ENCODE peak calls at places on chromosomes 5 and 9, in five cellular contexts. One of them, this sample, is unnamed.

GRCh38 chr5:1385395-1386273 is 40.7 kb upstream of the CLPTM1L start:
- DNase-seq in psoas muscle: peak; percentile 84
- DNase-seq in NCI-H1694 treated with DMSO at 0.1 percent for 48 hours: peak; percentile 69
- DNase-seq in hepatic stellate cell: peak; percentile 81
- DNase-seq in B cell: peak; percentile 89
- DNase-seq in this sample: peak; percentile 38

GRCh38 chr5:109852371-109853160 is 162.8 kb downstream of the MAN2A1 start:
- DNase-seq in B cell: no peak
- DNase-seq in hepatic stellate cell: no peak
- DNase-seq in NCI-H1694 treated with DMSO at 0.1 percent for 48 hours: no peak
- DNase-seq in psoas muscle: no peak
- DNase-seq in this sample: peak; percentile 55

GRCh38 chr5:73853091-73853490 is 227.1 kb downstream of the ARHGEF28 start:
- DNase-seq in psoas muscle: no peak
- DNase-seq in B cell: no peak
- DNase-seq in hepatic stellate cell: no peak
- DNase-seq in NCI-H1694 treated with DMSO at 0.1 percent for 48 hours: no peak
- DNase-seq in this sample: peak; percentile 51

GRCh38 chr9:76658510-76659231 is 105.6 kb upstream of the PCA3 start:
- DNase-seq in B cell: no peak
- DNase-seq in hepatic stellate cell: peak; percentile 60
- DNase-seq in psoas muscle: no peak
- DNase-seq in NCI-H1694 treated with DMSO at 0.1 percent for 48 hours: no peak
- DNase-seq in this sample: no peak

GRCh38 chr5:131571669-131572168 is 63.3 kb downstream of the RAPGEF6 start:
- DNase-seq in NCI-H1694 treated with DMSO at 0.1 percent for 48 hours: no peak
- DNase-seq in psoas muscle: no peak
- DNase-seq in hepatic stellate cell: no peak
- DNase-seq in B cell: no peak
- DNase-seq in this sample: no peak

GRCh38 chr9:132547052-132547431 is 35.4 kb upstream of the BARHL1 start:
- DNase-seq in B cell: no peak
- DNase-seq in NCI-H1694 treated with DMSO at 0.1 percent for 48 hours: no peak
- DNase-seq in psoas muscle: no peak
- DNase-seq in hepatic stellate cell: no peak
- DNase-seq in this sample: no peak

GRCh38 chr9:83062011-83062652 is 810 bp downstream of the RASEF start:
- DNase-seq in NCI-H1694 treated with DMSO at 0.1 percent for 48 hours: peak; percentile 29
- DNase-seq in B cell: no peak
- DNase-seq in hepatic stellate cell: no peak
- DNase-seq in psoas muscle: no peak
- DNase-seq in this sample: peak; percentile 22

GRCh38 chr9:97475079-97475478 is 26.4 kb upstream of the TMOD1 start:
- DNase-seq in NCI-H1694 treated with DMSO at 0.1 percent for 48 hours: no peak
- DNase-seq in B cell: no peak
- DNase-seq in hepatic stellate cell: no peak
- DNase-seq in psoas muscle: no peak
- DNase-seq in this sample: no peak

GRCh38 chr9:706073-706472 is 135.4 kb upstream of the DMRT1 start:
- DNase-seq in NCI-H1694 treated with DMSO at 0.1 percent for 48 hours: no peak
- DNase-seq in B cell: no peak
- DNase-seq in hepatic stellate cell: no peak
- DNase-seq in psoas muscle: no peak
- DNase-seq in this sample: no peak

GRCh38 chr5:72608297-72608696 is 101.1 kb upstream of the ZNF366 start:
- DNase-seq in psoas muscle: no peak
- DNase-seq in B cell: no peak
- DNase-seq in NCI-H1694 treated with DMSO at 0.1 percent for 48 hours: peak; percentile 66
- DNase-seq in hepatic stellate cell: no peak
- DNase-seq in this sample: no peak

GRCh38 chr9:677461-678097 is 163.9 kb upstream of the DMRT1 start:
- DNase-seq in psoas muscle: no peak
- DNase-seq in hepatic stellate cell: no peak
- DNase-seq in NCI-H1694 treated with DMSO at 0.1 percent for 48 hours: no peak
- DNase-seq in B cell: no peak
- DNase-seq in this sample: no peak

GRCh38 chr5:125700380-125700856 is 722.8 kb upstream of the GRAMD2B start:
- DNase-seq in B cell: no peak
- DNase-seq in NCI-H1694 treated with DMSO at 0.1 percent for 48 hours: no peak
- DNase-seq in hepatic stellate cell: no peak
- DNase-seq in psoas muscle: no peak
- DNase-seq in this sample: no peak

GRCh38 chr5:62316110-62316509 is 10.1 kb downstream of the KIF2A start:
- DNase-seq in hepatic stellate cell: no peak
- DNase-seq in NCI-H1694 treated with DMSO at 0.1 percent for 48 hours: no peak
- DNase-seq in psoas muscle: no peak
- DNase-seq in B cell: no peak
- DNase-seq in this sample: no peak

GRCh38 chr9:130002320-130002719 is 40.7 kb downstream of the FNBP1 start:
- DNase-seq in B cell: no peak
- DNase-seq in psoas muscle: no peak
- DNase-seq in NCI-H1694 treated with DMSO at 0.1 percent for 48 hours: no peak
- DNase-seq in hepatic stellate cell: no peak
- DNase-seq in this sample: no peak

GRCh38 chr5:72818866-72819534 is 2.5 kb downstream of the TNPO1 start:
- DNase-seq in NCI-H1694 treated with DMSO at 0.1 percent for 48 hours: peak; percentile 67
- DNase-seq in B cell: peak; percentile 72
- DNase-seq in psoas muscle: peak; percentile 60
- DNase-seq in hepatic stellate cell: no peak
- DNase-seq in this sample: peak; percentile 53

GRCh38 chr5:74641778-74642542 is 1.4 kb upstream of the ENC1 start:
- DNase-seq in hepatic stellate cell: no peak
- DNase-seq in NCI-H1694 treated with DMSO at 0.1 percent for 48 hours: peak; percentile 57
- DNase-seq in B cell: no peak
- DNase-seq in psoas muscle: no peak
- DNase-seq in this sample: peak; percentile 76

GRCh38 chr5:126129431-126129830 is 293.8 kb upstream of the GRAMD2B start:
- DNase-seq in psoas muscle: no peak
- DNase-seq in NCI-H1694 treated with DMSO at 0.1 percent for 48 hours: no peak
- DNase-seq in hepatic stellate cell: no peak
- DNase-seq in B cell: no peak
- DNase-seq in this sample: no peak

GRCh38 chr5:10736354-10736753 is 24.7 kb downstream of the DAP start:
- DNase-seq in B cell: no peak
- DNase-seq in hepatic stellate cell: no peak
- DNase-seq in NCI-H1694 treated with DMSO at 0.1 percent for 48 hours: peak; percentile 88
- DNase-seq in psoas muscle: no peak
- DNase-seq in this sample: no peak

GRCh38 chr5:112419596-112420110 is 576 bp upstream of the EPB41L4A start:
- DNase-seq in B cell: no peak
- DNase-seq in psoas muscle: no peak
- DNase-seq in hepatic stellate cell: no peak
- DNase-seq in NCI-H1694 treated with DMSO at 0.1 percent for 48 hours: no peak
- DNase-seq in this sample: peak; percentile 53

GRCh38 chr5:177469750-177470525 is 3.5 kb downstream of the DBN1 start:
- DNase-seq in psoas muscle: no peak
- DNase-seq in hepatic stellate cell: no peak
- DNase-seq in NCI-H1694 treated with DMSO at 0.1 percent for 48 hours: no peak
- DNase-seq in B cell: no peak
- DNase-seq in this sample: no peak

GRCh38 chr5:83313431-83313830 is 158.1 kb upstream of the VCAN start:
- DNase-seq in psoas muscle: no peak
- DNase-seq in hepatic stellate cell: peak; percentile 6
- DNase-seq in B cell: no peak
- DNase-seq in NCI-H1694 treated with DMSO at 0.1 percent for 48 hours: no peak
- DNase-seq in this sample: no peak

GRCh38 chr5:96706433-96707111 is 44.4 kb downstream of the CAST start:
- DNase-seq in hepatic stellate cell: no peak
- DNase-seq in B cell: no peak
- DNase-seq in NCI-H1694 treated with DMSO at 0.1 percent for 48 hours: no peak
- DNase-seq in psoas muscle: no peak
- DNase-seq in this sample: no peak

GRCh38 chr5:5667136-5667554 is 244.7 kb downstream of the ICE1 start:
- DNase-seq in NCI-H1694 treated with DMSO at 0.1 percent for 48 hours: no peak
- DNase-seq in psoas muscle: no peak
- DNase-seq in hepatic stellate cell: no peak
- DNase-seq in B cell: no peak
- DNase-seq in this sample: no peak

GRCh38 chr9:134171316-134172197 is 7.2 kb upstream of the RNU6ATAC start:
- DNase-seq in B cell: no peak
- DNase-seq in NCI-H1694 treated with DMSO at 0.1 percent for 48 hours: no peak
- DNase-seq in psoas muscle: peak; percentile 41
- DNase-seq in hepatic stellate cell: peak; percentile 78
- DNase-seq in this sample: peak; percentile 69

GRCh38 chr9:132447346-132447745 is 37.3 kb downstream of the CFAP77 start:
- DNase-seq in hepatic stellate cell: no peak
- DNase-seq in NCI-H1694 treated with DMSO at 0.1 percent for 48 hours: no peak
- DNase-seq in B cell: no peak
- DNase-seq in psoas muscle: no peak
- DNase-seq in this sample: no peak

GRCh38 chr5:108193021-108193795 is 188.7 kb downstream of the FBXL17 start:
- DNase-seq in hepatic stellate cell: peak; percentile 46
- DNase-seq in psoas muscle: no peak
- DNase-seq in NCI-H1694 treated with DMSO at 0.1 percent for 48 hours: no peak
- DNase-seq in B cell: no peak
- DNase-seq in this sample: no peak

GRCh38 chr5:16625116-16625515 is 8.3 kb upstream of the RETREG1 start:
- DNase-seq in NCI-H1694 treated with DMSO at 0.1 percent for 48 hours: no peak
- DNase-seq in psoas muscle: no peak
- DNase-seq in hepatic stellate cell: no peak
- DNase-seq in B cell: no peak
- DNase-seq in this sample: no peak

GRCh38 chr5:180373475-180374269 is 20.5 kb upstream of the GFPT2 start:
- DNase-seq in hepatic stellate cell: no peak
- DNase-seq in B cell: no peak
- DNase-seq in NCI-H1694 treated with DMSO at 0.1 percent for 48 hours: no peak
- DNase-seq in psoas muscle: no peak
- DNase-seq in this sample: no peak

GRCh38 chr9:2919347-2919746 is 75.5 kb upstream of the PUM3 start:
- DNase-seq in B cell: no peak
- DNase-seq in NCI-H1694 treated with DMSO at 0.1 percent for 48 hours: no peak
- DNase-seq in hepatic stellate cell: no peak
- DNase-seq in psoas muscle: no peak
- DNase-seq in this sample: no peak

This sample was measured in SJSA1.